ENCODE peak calls at places on chromosomes 3 and 15, in seven cellular contexts. J, N, L, P, T, O and E are unnamed samples. For H3K4me1, the result is how much of the 10 kb centered on the place peaks cover.

GRCh38 chr3:125006190-125006855 is 49.5 kb downstream of the HEG1 start:
- DNase-seq in O (no peak), N (no peak), J (no peak), T (no peak), P (no peak), L (no peak), E (no peak)

GRCh38 chr15:60580068-60580467 is 101.1 kb upstream of the ICE2 start:
- DNase-seq in L (no peak), P (no peak), J (no peak), O (no peak), T (no peak), N (no peak), E (no peak)

GRCh38 chr3:191968299-191968698 is 507.3 kb downstream of the PYDC2 start:
- DNase-seq in P (no peak), J (no peak), N (no peak), L (no peak), T (no peak), O (no peak), E (no peak)

GRCh38 chr15:90862487-90862886 is 5.9 kb upstream of the FURIN start:
- DNase-seq in L (no peak), N (no peak), T (no peak), J (no peak), O (no peak), P (no peak), E (no peak)

GRCh38 chr15:64522226-64522823 is 61.9 kb downstream of the ZNF609 start:
- DNase-seq in L (no peak), O (peak), J (no peak), P (no peak), N (no peak), T (no peak), E (no peak)

GRCh38 chr3:33886015-33886414 is 87.6 kb downstream of the PDCD6IP start:
- DNase-seq in O (no peak), N (no peak), J (no peak), T (no peak), P (no peak), L (no peak), E (no peak)

GRCh38 chr3:50184242-50184978 is 7.0 kb upstream of the GNAT1 start:
- DNase-seq in J (no peak), O (no peak), P (no peak), L (peak), T (no peak), N (no peak), E (no peak)

GRCh38 chr3:132596816-132597433 is at the start of gene ACKR4:
- DNase-seq in L (no peak), O (peak), P (no peak), T (no peak), N (no peak), J (peak), E (no peak)

GRCh38 chr3:50620420-50620819 is 3.5 kb downstream of the MAPKAPK3 start:
- DNase-seq in N (no peak), J (no peak), P (no peak), T (no peak), O (no peak), L (no peak), E (no peak)

GRCh38 chr3:39989746-39990145 is 180.3 kb downstream of the MYRIP start:
- DNase-seq in P (no peak), J (no peak), N (no peak), O (no peak), L (no peak), T (no peak), E (no peak)

GRCh38 chr3:196073188-196073838 is 8.6 kb downstream of the TFRC start:
- DNase-seq in T (peak), P (peak), L (peak), N (no peak), O (peak), J (peak), E (peak)

GRCh38 chr15:63166219-63166618 is 8.9 kb upstream of the RPS27L start:
- DNase-seq in L (no peak), T (no peak), P (no peak), N (peak), O (peak), J (peak), E (no peak)

DNA sequence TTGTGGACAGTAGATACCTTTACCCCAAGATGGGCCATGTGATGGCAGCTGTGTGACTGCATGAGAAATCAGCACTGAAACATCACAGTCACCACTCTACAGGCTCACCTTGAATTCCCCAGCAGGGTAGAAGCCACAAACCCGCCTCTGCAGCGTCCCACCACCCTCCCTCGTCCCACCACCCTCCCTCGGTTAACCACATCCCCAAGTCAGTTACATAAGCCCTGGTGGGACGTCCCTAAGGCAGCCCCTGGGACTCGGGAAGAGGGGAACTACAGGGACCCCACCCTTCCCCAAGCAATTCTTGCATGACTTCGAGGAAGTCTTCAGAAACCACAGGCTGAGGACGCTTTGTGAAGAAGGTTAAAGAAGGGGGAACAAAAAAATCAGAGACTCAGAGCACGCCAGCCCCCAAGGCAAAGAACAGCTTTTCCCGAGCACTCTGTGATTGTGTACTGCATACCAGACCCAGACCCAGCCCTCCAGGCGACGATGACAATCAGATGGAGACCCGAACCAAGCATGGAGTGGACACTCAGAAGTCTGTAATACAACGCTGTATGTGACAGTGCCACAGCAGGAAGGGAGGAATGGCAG is 60.5 kb downstream of the SH3BP5 start:
- DNase-seq in P (no peak), N (peak), O (no peak), L (peak), T (peak), J (no peak), E (peak)
- H3K27ac ChIP-seq in P (no peak), N (peak), O (no peak), L (no peak), T (no peak), J (peak), E (peak)

GRCh38 chr3:126292318-126293070 is 64.7 kb downstream of the KLF15 start:
- DNase-seq in T (peak), P (no peak), N (no peak), O (no peak), L (no peak), J (no peak), E (no peak)

GRCh38 chr3:126290325-126290724 is 66.9 kb downstream of the KLF15 start:
- DNase-seq in N (no peak), L (no peak), T (no peak), J (no peak), P (no peak), O (no peak), E (no peak)

GRCh38 chr3:126294211-126294801 is 62.9 kb downstream of the KLF15 start:
- DNase-seq in L (no peak), N (no peak), T (no peak), J (no peak), O (no peak), P (no peak), E (no peak)

GRCh38 chr3:126293370-126294082 is 63.7 kb downstream of the KLF15 start:
- DNase-seq in T (peak), P (peak), N (no peak), O (peak), L (no peak), J (no peak), E (no peak)

GRCh38 chr3:126291537-126291936 is 65.7 kb downstream of the KLF15 start:
- DNase-seq in P (no peak), O (no peak), N (no peak), T (peak), J (no peak), L (no peak), E (no peak)
- H3K4me1 ChIP-seq in P (under half), O (under half), N (under half), T (under half), J (under half), L (under half), E (under half)

DNA sequence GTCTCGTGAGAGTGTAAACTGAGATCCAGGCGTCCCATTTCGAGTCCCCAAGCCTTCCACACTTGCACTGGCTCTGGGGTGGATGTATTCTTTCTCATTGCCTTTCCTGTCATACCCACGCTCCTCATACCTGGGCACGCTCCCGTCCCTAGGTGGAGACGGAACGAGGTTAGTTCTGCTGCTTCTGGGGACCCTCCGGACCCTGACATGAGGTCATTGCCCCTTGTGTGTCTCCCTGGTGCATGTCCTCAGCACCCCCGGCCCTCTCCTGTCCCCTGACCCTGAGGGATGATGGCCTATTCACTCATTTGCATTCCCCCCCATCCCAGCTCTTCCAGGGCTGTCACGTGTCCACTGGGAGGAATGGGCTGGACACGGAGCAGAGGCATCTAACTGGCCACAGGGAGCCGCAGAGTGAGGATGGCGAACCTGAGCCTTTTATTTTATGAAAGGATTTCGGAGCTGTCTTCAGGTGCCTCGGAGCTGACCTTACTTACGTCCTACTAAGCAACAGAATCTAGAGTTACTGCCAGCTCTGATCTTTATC is 8.2 kb downstream of the NIPA1 start:
- DNase-seq in J (no peak), L (no peak), N (no peak), O (no peak), P (no peak), T (no peak), E (no peak)
- H3K27ac ChIP-seq in J (no peak), L (no peak), N (no peak), O (no peak), P (no peak), T (no peak), E (no peak)

GRCh38 chr3:26068890-26069289 is 279.0 kb downstream of the OXSM start:
- DNase-seq in J (no peak), T (no peak), P (no peak), L (no peak), N (no peak), O (no peak), E (no peak)
- H3K4me1 ChIP-seq in J (under half), T (under half), P (under half), L (under half), N (under half), O (under half), E (under half)

GRCh38 chr3:25906132-25906906 is 116.4 kb downstream of the OXSM start:
- DNase-seq in T (no peak), P (no peak), O (no peak), L (no peak), N (no peak), J (no peak), E (no peak)
- H3K27ac ChIP-seq in T (no peak), P (no peak), O (no peak), L (no peak), N (no peak), J (no peak), E (no peak)

DNA sequence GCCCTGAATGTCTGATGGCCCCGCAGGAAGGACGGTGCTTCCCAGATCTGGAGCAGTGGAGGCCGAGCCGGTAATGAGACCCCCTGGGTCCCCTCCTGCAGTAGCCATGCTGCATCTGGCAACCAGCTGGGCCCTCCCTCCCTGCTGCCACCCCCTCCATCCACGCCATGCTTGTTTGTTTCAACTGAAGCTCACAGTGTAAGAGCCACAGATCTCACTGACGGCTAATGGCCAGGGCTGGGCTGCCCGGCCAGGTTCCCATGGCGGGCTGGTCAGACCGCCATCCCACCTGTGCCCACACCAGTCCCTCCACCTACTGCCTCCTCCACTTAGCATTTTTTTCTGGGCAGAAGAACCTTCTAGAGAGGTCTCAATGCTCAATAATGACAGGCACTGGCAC is 260.8 kb downstream of the UACA start:
- DNase-seq in P (no peak), O (no peak), T (no peak), J (no peak), N (no peak), L (no peak), E (no peak)
- H3K4me1 ChIP-seq in P (under half), O (under half), T (under half), J (under half), N (under half), L (under half), E (under half)

GRCh38 chr15:85330941-85331588 is 49.3 kb upstream of the AKAP13 start:
- DNase-seq in P (peak), N (peak), L (peak), T (peak), O (peak), J (peak), E (peak)
- H3K27ac ChIP-seq in P (peak), N (peak), L (peak), T (no peak), O (peak), J (peak), E (peak)